ENCODE peak calls at places on chromosome 12, in four cellular contexts. F is GM23248; E is epithelial cell of proximal tubule; R is naive thymus-derived CD8-positive, alpha-beta T cell. N is an unnamed sample.

GRCh38 chr12:6605425-6606330 is 1.5 kb downstream of the CHD4 start:
- DNase-seq in F (peak; percentile 81), E (no peak), R (peak; percentile 46), N (no peak)

GRCh38 chr12:109982211-109982610 is 14.0 kb downstream of the GIT2 start:
- DNase-seq in F (peak; percentile 79), E (no peak), R (no peak), N (no peak)

GRCh38 chr12:68800294-68800693 is 7.7 kb upstream of the MDM2 start:
- DNase-seq in F (no peak), E (no peak), R (no peak), N (no peak)

GRCh38 chr12:10540776-10541205 is 35.1 kb downstream of the EIF2S3B start:
- DNase-seq in F (peak; percentile 83), E (no peak), R (no peak), N (no peak)

GRCh38 chr12:102824218-102824835 is 92.7 kb downstream of the PAH start:
- DNase-seq in F (peak; percentile 60), E (no peak), R (no peak), N (no peak)

GRCh38 chr12:67572492-67572891 is 76.1 kb upstream of the DYRK2 start:
- DNase-seq in F (no peak), E (no peak), R (no peak), N (no peak)

GRCh38 chr12:22228022-22228875 is 106.3 kb downstream of the ST8SIA1 start:
- DNase-seq in F (peak; percentile 52), E (no peak), R (no peak), N (no peak)

GRCh38 chr12:79121486-79121885 is 256.9 kb downstream of the SYT1 start:
- DNase-seq in F (peak; percentile 22), E (no peak), R (no peak), N (no peak)

GRCh38 chr12:53951577-53952334 is 2.9 kb upstream of the HOXC12 start:
- DNase-seq in F (no peak), E (no peak), R (no peak), N (no peak)

GRCh38 chr12:98544741-98545140 is 29.4 kb downstream of the TMPO start:
- DNase-seq in F (peak; percentile 26), E (no peak), R (no peak), N (no peak)

GRCh38 chr12:47021298-47021697 is 58.1 kb upstream of the PCED1B start:
- DNase-seq in F (peak; percentile 92), E (no peak), R (no peak), N (no peak)

GRCh38 chr12:98645572-98646067 is 530 bp downstream of the APAF1 start:
- DNase-seq in F (peak; percentile 48), E (no peak), R (no peak), N (no peak)

GRCh38 chr12:83945871-83946270 is 966.7 kb downstream of the SLC6A15 start:
- DNase-seq in F (peak; percentile 66), E (no peak), R (no peak), N (no peak)

GRCh38 chr12:89470741-89471504 is 53.7 kb downstream of the GALNT4 start:
- DNase-seq in F (peak; percentile 66), E (no peak), R (no peak), N (no peak)

GRCh38 chr12:65895759-65896656 is 71.7 kb downstream of the HMGA2 start:
- DNase-seq in F (no peak), E (peak; percentile 76), R (no peak), N (no peak)

GRCh38 chr12:113142173-113142885 is 6.8 kb upstream of the RASAL1 start:
- DNase-seq in F (no peak), E (no peak), R (no peak), N (no peak)

GRCh38 chr12:71183018-71183417 is 25.2 kb upstream of the TSPAN8 start:
- DNase-seq in F (peak; percentile 39), E (no peak), R (no peak), N (no peak)

GRCh38 chr12:97151481-97151880 is 244.4 kb downstream of the NEDD1 start:
- DNase-seq in F (no peak), E (no peak), R (no peak), N (no peak)

N was measured in activated gamma-delta T cell.